ENCODE peak calls at places on chromosomes 6 and 20, in five cellular contexts. S is CD8-positive, alpha-beta memory T cell; P is left lung; H is breast epithelium; M is brain microvascular endothelial cell. Y is an unnamed sample.

GRCh38 chr6:72911463-72912153 is 289.7 kb downstream of the KCNQ5 start:
- DNase-seq in H (no peak), P (no peak), M (no peak), S (no peak), Y (no peak)

GRCh38 chr6:112155900-112156299 is 68.5 kb downstream of the FAM229B start:
- DNase-seq in S (no peak), M (no peak), H (no peak), P (no peak), Y (no peak)

GRCh38 chr6:73134588-73134987 is 90.7 kb downstream of the KHDC1L start:
- DNase-seq in H (no peak), M (peak), P (no peak), S (no peak), Y (peak)

GRCh38 chr20:58003525-58003924 is 224.9 kb downstream of the ANKRD60 start:
- DNase-seq in P (no peak), H (no peak), M (no peak), S (no peak), Y (no peak)

GRCh38 chr20:63177785-63178444 is 38.0 kb downstream of the YTHDF1 start:
- DNase-seq in M (no peak), P (no peak), H (no peak), S (no peak), Y (no peak)

GRCh38 chr6:108741346-108741989 is 106.8 kb upstream of the ARMC2 start:
- DNase-seq in M (no peak), H (no peak), S (no peak), P (no peak), Y (no peak)

GRCh38 chr6:74128536-74128935 is 432.5 kb downstream of the CD109 start:
- DNase-seq in S (no peak), M (peak), H (no peak), P (no peak), Y (no peak)

GRCh38 chr6:79543886-79544285 is 6.7 kb upstream of the LCA5 start:
- DNase-seq in M (no peak), S (no peak), P (no peak), H (no peak), Y (no peak)

GRCh38 chr20:62156254-62156556 is 12.6 kb downstream of the SS18L1 start:
- DNase-seq in M (no peak), H (no peak), S (no peak), P (no peak), Y (no peak)

GRCh38 chr20:30811896-30812671 is 445.4 kb upstream of the DEFB115 start:
- DNase-seq in P (peak), H (no peak), M (no peak), S (no peak), Y (no peak)

GRCh38 chr6:15423286-15423957 is 177.6 kb downstream of the JARID2 start:
- DNase-seq in M (no peak), S (no peak), H (no peak), P (no peak), Y (no peak)

GRCh38 chr6:107811591-107812218 is 12.4 kb downstream of the SCML4 start:
- DNase-seq in S (no peak), P (no peak), M (peak), H (no peak), Y (no peak)

GRCh38 chr20:11772226-11772730 is 145.4 kb upstream of the BTBD3 start:
- DNase-seq in H (no peak), P (no peak), S (no peak), M (no peak), Y (no peak)

GRCh38 chr20:63606701-63607100 is 20.2 kb downstream of the GMEB2 start:
- DNase-seq in H (no peak), M (no peak), S (no peak), P (no peak), Y (no peak)

GRCh38 chr6:163195721-163196691 is 218.5 kb upstream of the QKI start:
- DNase-seq in S (no peak), M (no peak), H (no peak), P (no peak), Y (no peak)

GRCh38 chr6:3285732-3286131 is 27.0 kb downstream of the PSMG4 start:
- DNase-seq in M (no peak), P (peak), H (no peak), S (no peak), Y (no peak)

GRCh38 chr6:140850438-140850837 is 1282.3 kb upstream of the GJE1 start:
- DNase-seq in S (no peak), M (peak), H (no peak), P (no peak), Y (no peak)

GRCh38 chr6:3456794-3457709 is at the start of gene SLC22A23:
- DNase-seq in H (peak), M (no peak), S (peak), P (peak), Y (peak)

GRCh38 chr6:163294734-163295133 is 119.8 kb upstream of the QKI start:
- DNase-seq in S (no peak), H (no peak), M (no peak), P (no peak), Y (no peak)

GRCh38 chr6:150418825-150419594 is 50.2 kb downstream of the IYD start:
- DNase-seq in P (peak), H (no peak), M (peak), S (peak), Y (peak)

GRCh38 chr6:19536838-19537237 is 300.3 kb upstream of the ID4 start:
- DNase-seq in M (no peak), P (no peak), H (no peak), S (no peak), Y (no peak)

GRCh38 chr6:72413884-72414283 is 208.0 kb upstream of the KCNQ5 start:
- DNase-seq in H (no peak), M (no peak), S (no peak), P (no peak), Y (no peak)

GRCh38 chr6:81648502-81648901 is 104.0 kb downstream of the TENT5A start:
- DNase-seq in S (no peak), P (no peak), M (no peak), H (no peak), Y (no peak)

GRCh38 chr20:50924261-50924660 is 7.0 kb downstream of the ADNP start:
- DNase-seq in P (no peak), S (no peak), M (no peak), H (no peak), Y (no peak)

GRCh38 chr20:50919567-50919966 is 11.7 kb downstream of the ADNP start:
- DNase-seq in P (no peak), S (no peak), M (peak), H (no peak), Y (no peak)

GRCh38 chr20:50921055-50921454 is 10.2 kb downstream of the ADNP start:
- DNase-seq in S (no peak), M (peak), P (no peak), H (no peak), Y (no peak)

GRCh38 chr20:50918403-50918802 is 12.8 kb downstream of the ADNP start:
- DNase-seq in H (no peak), M (no peak), S (no peak), P (no peak), Y (no peak)

DNA sequence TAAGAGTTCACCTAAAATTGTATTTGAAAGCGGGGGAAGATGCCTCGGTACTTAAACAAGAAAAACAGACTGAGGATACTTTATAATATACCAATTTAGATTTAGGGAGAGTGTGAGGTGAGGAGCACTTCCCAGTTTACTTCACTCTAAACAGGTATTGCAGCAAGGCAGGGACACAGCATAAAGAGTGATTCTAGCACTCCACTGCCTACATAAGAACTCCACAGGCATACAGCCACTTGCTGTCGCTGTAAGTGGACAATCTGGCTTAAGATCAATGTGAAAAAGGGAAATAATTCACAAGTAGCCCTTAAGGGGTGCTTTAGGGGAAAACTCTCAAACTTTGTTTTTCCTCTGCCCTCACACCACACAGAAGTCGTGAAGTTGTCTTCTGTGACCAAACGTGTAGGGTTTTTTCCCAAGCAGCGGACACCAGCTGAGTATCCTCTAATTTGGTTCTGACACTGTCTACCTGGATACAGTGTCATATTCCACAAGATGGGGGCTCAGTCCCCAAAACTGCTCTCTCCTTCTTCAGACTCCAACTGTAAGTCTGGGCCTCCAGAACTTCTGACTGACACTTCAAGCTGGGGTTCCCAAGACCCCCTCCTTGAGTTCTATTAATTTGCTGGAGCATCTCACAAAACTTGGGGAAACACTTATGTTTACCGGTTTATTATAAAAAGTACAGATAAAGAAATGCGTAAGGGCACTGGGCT is 9.3 kb downstream of the ADNP start:
- DNase-seq in M (no peak), P (no peak), H (no peak), S (no peak), Y (no peak)
- H3K27ac ChIP-seq in M (peak), P (peak), H (peak), S (no peak), Y (no peak)

DNA sequence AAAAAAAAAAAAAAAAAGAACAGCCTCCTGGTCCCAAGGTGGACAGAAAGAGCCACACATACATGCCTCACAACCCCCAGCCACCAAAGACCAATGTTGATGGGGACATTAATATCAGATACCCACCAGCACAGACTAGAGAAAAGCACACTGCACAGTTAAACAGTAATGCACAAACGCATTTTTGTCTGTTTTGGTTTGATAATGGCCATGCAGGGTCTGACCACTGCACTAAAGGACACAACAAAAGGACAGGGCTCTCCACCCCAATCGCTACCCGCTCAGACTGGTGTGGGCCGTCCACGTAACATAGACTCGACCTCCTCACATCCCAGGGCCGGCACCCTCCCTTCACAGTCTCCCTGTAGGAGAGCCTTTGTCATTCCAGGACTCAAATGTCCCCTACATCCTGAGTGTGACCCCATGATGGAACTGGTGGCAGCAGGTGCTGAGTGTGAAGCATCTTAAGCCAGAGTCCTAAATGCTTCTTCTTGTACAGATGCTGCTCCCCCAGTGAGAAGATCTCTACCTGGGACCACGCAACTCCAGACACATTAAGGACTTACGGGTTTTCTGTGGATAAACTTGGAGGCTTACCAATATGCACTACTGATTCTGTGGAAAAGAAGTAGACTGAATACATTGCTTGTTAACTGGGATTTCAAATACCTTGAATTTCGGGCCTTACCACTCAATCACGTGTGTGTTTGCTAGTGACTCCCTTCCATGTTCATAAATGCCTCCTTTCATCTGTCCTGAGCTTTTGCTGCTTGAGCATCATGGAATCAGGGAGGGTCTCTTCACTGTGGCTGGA is 28.0 kb downstream of the RRBP1 start:
- DNase-seq in P (no peak), H (no peak), S (no peak), M (no peak), Y (no peak)
- H3K4me3 ChIP-seq in P (no peak), H (no peak), S (no peak), M (no peak), Y (no peak)

GRCh38 chr6:82968708-82969107 is 96.9 kb downstream of the UBE3D start:
- DNase-seq in P (no peak), M (no peak), H (no peak), S (no peak), Y (no peak)
- H3K27ac ChIP-seq in P (no peak), M (no peak), H (no peak), S (no peak), Y (no peak)

GRCh38 chr6:26249959-26250805 is 114.8 kb upstream of the BTN3A2 start:
- DNase-seq in H (peak), S (peak), P (peak), M (peak), Y (no peak)

GRCh38 chr6:26254666-26255176 is 110.3 kb upstream of the BTN3A2 start:
- DNase-seq in H (no peak), P (no peak), S (no peak), M (no peak), Y (no peak)

GRCh38 chr6:26251354-26252081 is 113.5 kb upstream of the BTN3A2 start:
- DNase-seq in S (peak), H (peak), M (peak), P (peak), Y (no peak)

GRCh38 chr6:26249709-26249958 is 115.4 kb upstream of the BTN3A2 start:
- DNase-seq in H (no peak), S (no peak), M (no peak), P (no peak), Y (no peak)

DNA sequence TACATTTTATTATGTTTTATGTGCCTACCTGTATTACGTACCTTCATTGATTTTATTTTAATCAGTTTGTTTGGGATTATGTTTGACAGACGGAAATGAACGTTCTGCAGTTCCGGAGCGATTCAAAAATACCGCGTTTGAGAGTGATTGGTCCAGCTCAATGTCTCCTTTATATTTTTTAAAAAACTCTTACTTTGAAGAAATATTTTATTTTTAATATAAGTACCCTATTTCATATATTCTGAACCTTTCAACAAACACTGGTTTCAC is 114.3 kb upstream of the BTN3A2 start:
- DNase-seq in S (no peak), M (peak), P (no peak), H (no peak), Y (no peak)
- H3K4me3 ChIP-seq in S (peak), M (peak), P (peak), H (peak), Y (peak)

DNA sequence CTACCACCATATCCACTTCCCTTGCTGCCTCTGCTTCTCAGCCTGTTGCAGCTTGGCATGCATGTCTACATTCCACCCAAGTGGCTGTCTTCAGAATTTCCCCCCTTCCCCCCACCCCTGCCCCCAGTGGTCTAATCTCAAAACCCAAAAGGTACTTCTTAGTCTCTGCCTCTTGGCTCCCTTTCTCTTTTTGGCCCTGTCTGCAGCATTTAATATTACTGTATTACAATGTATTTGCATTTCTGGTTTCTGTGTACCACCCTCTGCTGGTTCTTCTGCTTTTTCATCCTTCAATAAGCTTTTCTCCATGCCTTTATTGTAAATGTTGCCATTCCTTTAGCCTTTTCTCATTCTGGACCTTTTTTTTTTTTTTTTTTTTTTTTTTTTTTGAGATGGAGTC is 43.0 kb downstream of the RPRD1B start:
- DNase-seq in S (no peak), H (no peak), P (no peak), M (no peak), Y (no peak)
- H3K27ac ChIP-seq in S (no peak), H (no peak), P (no peak), M (no peak), Y (no peak)

DNA sequence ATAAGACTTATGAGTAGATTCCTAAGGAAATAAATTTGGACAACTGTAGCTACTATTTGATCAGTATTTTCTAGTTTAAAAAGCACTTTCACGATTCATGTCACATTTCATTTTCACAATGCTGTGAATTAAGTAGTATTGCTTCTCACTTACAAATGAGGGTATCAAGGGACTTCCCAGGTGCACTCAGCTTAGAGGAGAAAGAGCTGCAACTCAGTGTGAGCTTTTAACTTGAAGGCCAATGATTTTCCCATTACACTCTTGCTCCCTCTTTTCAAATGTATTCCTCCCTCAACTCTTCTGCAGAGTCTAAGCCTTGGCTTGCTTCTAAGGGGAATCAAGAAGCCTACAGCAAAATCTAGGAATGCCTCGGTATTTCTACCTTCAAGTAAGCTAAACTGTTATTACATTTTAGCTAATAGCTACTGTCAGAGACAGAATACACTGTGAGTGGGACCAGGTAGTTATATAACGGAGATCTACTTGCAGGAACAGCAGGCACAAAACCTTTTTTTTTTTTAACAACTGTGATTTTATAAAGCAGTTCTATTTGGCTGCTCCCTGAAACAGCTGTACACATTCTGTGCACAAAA is 339.0 kb downstream of the SYNE1 start:
- DNase-seq in H (no peak), P (no peak), M (no peak), S (no peak), Y (no peak)
- H3K4me3 ChIP-seq in H (no peak), P (no peak), M (no peak), S (no peak), Y (no peak)

DNA sequence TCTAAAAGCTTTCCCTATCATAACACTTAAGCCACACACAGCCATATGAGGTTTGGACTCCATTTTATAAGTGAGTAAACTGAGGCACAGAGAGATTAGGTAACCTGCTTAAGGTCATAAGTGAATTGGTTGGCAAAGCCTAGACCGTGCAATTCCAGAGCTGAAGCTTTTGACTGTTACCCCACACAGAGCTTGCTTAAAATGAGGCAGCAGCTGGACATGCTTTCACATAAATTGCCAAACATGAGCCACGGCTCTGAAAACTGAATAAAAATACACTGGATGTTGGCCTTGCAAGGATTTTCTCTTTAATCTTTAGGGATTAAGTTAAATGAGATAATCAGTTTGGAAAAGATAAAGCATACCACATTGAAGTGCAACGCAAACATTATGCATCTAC is 2.5 kb downstream of the RIPOR2 start:
- DNase-seq in M (no peak), H (no peak), P (no peak), S (no peak), Y (no peak)
- H3K27ac ChIP-seq in M (no peak), H (no peak), P (peak), S (peak), Y (no peak)